ENCODE peak calls at places on chromosomes 12 and 14, in seven cellular contexts. A, E, H, K, Q, Z and O are unnamed samples.

GRCh38 chr12:67424784-67425183 is 155.6 kb downstream of the CAND1 start:
- DNase-seq in A (no peak), E (no peak), H (no peak), K (no peak), Q (peak), Z (no peak), O (no peak)

GRCh38 chr12:43287991-43288390 is 264.0 kb downstream of the ADAMTS20 start:
- DNase-seq in A (no peak), E (peak), H (no peak), K (no peak), Q (no peak), Z (no peak), O (no peak)

GRCh38 chr12:96981053-96981452 is 74.0 kb downstream of the NEDD1 start:
- DNase-seq in A (no peak), E (peak), H (peak), K (no peak), Q (no peak), Z (peak), O (no peak)

GRCh38 chr12:52895726-52896189 is 9.1 kb downstream of the KRT8 start:
- DNase-seq in A (no peak), E (peak), H (no peak), K (no peak), Q (no peak), Z (no peak), O (no peak)

GRCh38 chr14:29925106-29925722 is 2.4 kb downstream of the PRKD1 start:
- DNase-seq in A (no peak), E (no peak), H (peak), K (no peak), Q (no peak), Z (no peak), O (no peak)

GRCh38 chr12:113889076-113889475 is 77.0 kb downstream of the RBM19 start:
- DNase-seq in A (no peak), E (no peak), H (peak), K (no peak), Q (no peak), Z (peak), O (no peak)

GRCh38 chr14:95652171-95652570 is 34.1 kb upstream of the TCL1B start:
- DNase-seq in A (no peak), E (no peak), H (no peak), K (no peak), Q (no peak), Z (no peak), O (no peak)

GRCh38 chr12:55815473-55815872 is 2.1 kb downstream of the SARNP start:
- DNase-seq in A (no peak), E (no peak), H (no peak), K (peak), Q (no peak), Z (no peak), O (no peak)

GRCh38 chr12:13811061-13811460 is 170.3 kb downstream of the GRIN2B start:
- DNase-seq in A (no peak), E (no peak), H (no peak), K (no peak), Q (no peak), Z (no peak), O (no peak)

GRCh38 chr12:119075918-119076317 is 94.6 kb downstream of the SRRM4 start:
- DNase-seq in A (peak), E (no peak), H (no peak), K (no peak), Q (no peak), Z (no peak), O (no peak)

GRCh38 chr12:19312637-19313036 is 126.7 kb upstream of the AEBP2 start:
- DNase-seq in A (no peak), E (no peak), H (no peak), K (no peak), Q (no peak), Z (no peak), O (no peak)

GRCh38 chr14:99976021-99976420 is 89.2 kb upstream of the EVL start:
- DNase-seq in A (no peak), E (no peak), H (no peak), K (no peak), Q (no peak), Z (no peak), O (no peak)

GRCh38 chr12:64392221-64392620 is 1.7 kb upstream of the C12orf56 start:
- DNase-seq in A (no peak), E (peak), H (peak), K (no peak), Q (no peak), Z (peak), O (no peak)

GRCh38 chr12:113136128-113136989 is 798 bp upstream of the RASAL1 start:
- DNase-seq in A (no peak), E (no peak), H (no peak), K (no peak), Q (peak), Z (no peak), O (peak)

GRCh38 chr12:111454311-111454710 is 48.6 kb downstream of the SH2B3 start:
- DNase-seq in A (peak), E (no peak), H (no peak), K (no peak), Q (no peak), Z (no peak), O (no peak)

GRCh38 chr14:73312697-73313096 is 75.4 kb downstream of the PAPLN start:
- DNase-seq in A (no peak), E (no peak), H (no peak), K (no peak), Q (no peak), Z (no peak), O (no peak)

GRCh38 chr12:123986374-123986920 is 13.4 kb downstream of the ZNF664 start:
- DNase-seq in A (no peak), E (no peak), H (no peak), K (no peak), Q (no peak), Z (no peak), O (no peak)

GRCh38 chr12:79247494-79247893 is 382.9 kb downstream of the SYT1 start:
- DNase-seq in A (no peak), E (no peak), H (no peak), K (no peak), Q (no peak), Z (no peak), O (no peak)

GRCh38 chr12:79563021-79563739 is 127.6 kb downstream of the PAWR start:
- DNase-seq in A (no peak), E (no peak), H (no peak), K (no peak), Q (no peak), Z (no peak), O (no peak)

GRCh38 chr14:73208390-73208789 is 28.9 kb upstream of the PAPLN start:
- DNase-seq in A (no peak), E (no peak), H (no peak), K (no peak), Q (no peak), Z (no peak), O (no peak)

GRCh38 chr12:80838024-80838658 is 99.6 kb downstream of the LIN7A start:
- DNase-seq in A (no peak), E (peak), H (no peak), K (no peak), Q (no peak), Z (no peak), O (no peak)

GRCh38 chr12:80834724-80835123 is 103.0 kb downstream of the LIN7A start:
- DNase-seq in A (no peak), E (no peak), H (no peak), K (no peak), Q (no peak), Z (no peak), O (no peak)

GRCh38 chr12:80838708-80839107 is 99.0 kb downstream of the LIN7A start:
- DNase-seq in A (no peak), E (no peak), H (no peak), K (no peak), Q (no peak), Z (no peak), O (no peak)

GRCh38 chr12:80837342-80837978 is 100.3 kb downstream of the LIN7A start:
- DNase-seq in A (no peak), E (peak), H (peak), K (no peak), Q (no peak), Z (peak), O (no peak)
- TF ChIP-seq CTCF in A (no peak), E (peak), H (peak), K (peak), Q (peak), Z (peak), O (no peak)

DNA sequence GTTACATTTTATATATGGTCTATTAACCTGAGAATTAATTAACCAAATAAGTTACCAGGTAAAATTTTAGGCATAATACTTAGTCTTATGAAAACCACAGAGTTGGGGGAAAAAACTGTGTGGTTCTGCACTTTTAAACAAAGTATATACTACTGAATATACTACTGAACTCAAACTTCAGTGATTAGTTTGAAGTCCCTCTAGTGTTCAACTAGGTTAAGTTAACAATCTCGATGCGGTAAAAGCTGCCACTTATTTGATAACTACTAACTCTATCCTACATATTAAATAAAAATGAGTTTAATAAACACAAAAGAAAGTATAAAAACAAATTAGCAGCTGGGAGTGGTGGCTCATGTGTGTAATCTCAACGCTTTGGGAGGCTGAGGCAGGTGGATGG is 56.7 kb downstream of the MED13L start:
- DNase-seq in A (no peak), E (no peak), H (no peak), K (no peak), Q (no peak), Z (no peak), O (no peak)
- TF ChIP-seq CTCF in A (no peak), E (no peak), H (peak), K (no peak), Q (no peak), Z (no peak), O (no peak)

DNA sequence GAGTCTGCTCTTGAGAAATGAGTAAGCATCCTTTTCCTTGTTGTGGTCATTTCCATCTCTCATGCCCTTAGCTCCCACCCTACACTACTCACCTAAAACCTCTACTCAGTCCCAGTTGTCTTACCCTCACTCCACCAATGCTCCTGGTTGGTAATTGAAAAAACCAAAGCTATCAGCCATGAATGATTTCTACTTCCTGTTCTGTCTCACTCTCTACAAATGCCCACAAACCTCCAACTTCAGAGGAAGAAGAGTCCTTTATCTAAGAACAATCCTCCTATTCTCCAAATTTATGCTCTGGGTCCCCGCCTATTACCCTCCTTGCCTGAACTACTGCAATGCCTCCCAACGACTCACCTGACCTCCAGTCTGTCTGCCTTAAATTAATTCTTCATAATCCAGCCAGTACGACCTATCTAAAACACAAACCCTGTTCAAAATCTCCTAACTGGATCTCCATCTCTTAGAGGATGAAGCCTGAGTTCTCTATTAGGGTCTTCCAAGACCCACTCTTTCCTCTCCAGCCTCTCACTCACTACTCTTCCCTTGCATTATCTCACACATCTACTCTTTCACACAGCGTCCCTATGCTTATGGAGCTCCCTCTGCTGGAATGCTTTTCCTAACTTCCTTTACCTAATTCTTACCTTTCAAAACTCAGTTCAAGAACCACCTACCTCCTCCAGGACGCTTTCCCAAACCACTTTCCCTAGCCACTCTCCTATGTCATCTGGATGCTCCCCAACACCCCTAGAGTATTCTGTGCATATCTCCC is 2.2 kb downstream of the DHRS1 start:
- DNase-seq in A (no peak), E (peak), H (peak), K (no peak), Q (no peak), Z (no peak), O (no peak)
- TF ChIP-seq CTCF in A (no peak), E (peak), H (peak), K (peak), Q (peak), Z (peak), O (peak)

GRCh38 chr14:91354979-91355685 is 62.5 kb downstream of the CCDC88C start:
- DNase-seq in A (no peak), E (no peak), H (no peak), K (no peak), Q (peak), Z (no peak), O (peak)
- TF ChIP-seq CTCF in A (no peak), E (peak), H (no peak), K (no peak), Q (peak), Z (peak), O (peak)